ENCODE peak calls at places on chromosomes 4 and X, in six cellular contexts. R is mesendoderm, N is DND-41, K is fibroblast of lung, E is body of pancreas, A is A549. Q is an unnamed sample. For H3K4me1, the result is how much of the 10 kb centered on the place peaks cover.

GRCh38 chrX:132615396-132616131 is 126.7 kb upstream of the MBNL3 start:
- DNase-seq in R (peak), N (peak), K (peak), E (peak), A (no peak), Q (peak)

GRCh38 chr4:1242506-1243450 is 6.2 kb downstream of the CTBP1 start:
- DNase-seq in R (no peak), N (no peak), K (no peak), E (peak), A (no peak), Q (no peak)

GRCh38 chr4:9983211-9983610 is 38.1 kb downstream of the SLC2A9 start:
- DNase-seq in R (no peak), N (no peak), K (no peak), E (no peak), A (no peak), Q (no peak)

GRCh38 chrX:154051210-154051810 is 31.6 kb upstream of the IRAK1 start:
- DNase-seq in R (peak), N (peak), K (peak), E (peak), A (peak), Q (peak)

GRCh38 chr4:57068237-57068981 is 41.8 kb downstream of the IGFBP7 start:
- DNase-seq in R (no peak), N (no peak), K (no peak), E (no peak), A (no peak), Q (no peak)

GRCh38 chr4:7209699-7210098 is 17.4 kb downstream of the SORCS2 start:
- DNase-seq in R (no peak), N (no peak), K (no peak), E (no peak), A (no peak), Q (no peak)

GRCh38 chr4:110088670-110089069 is 109.7 kb downstream of the ELOVL6 start:
- DNase-seq in R (peak), N (peak), K (peak), E (no peak), A (no peak), Q (no peak)

GRCh38 chr4:61440306-61440705 is 240.2 kb downstream of the ADGRL3 start:
- DNase-seq in R (no peak), N (no peak), K (no peak), E (no peak), A (no peak), Q (no peak)

GRCh38 chrX:20680998-20681397 is 414.3 kb upstream of the RPS6KA3 start:
- DNase-seq in R (no peak), N (no peak), K (no peak), E (no peak), A (no peak), Q (no peak)

GRCh38 chrX:10048076-10048475 is 80.9 kb downstream of the CLDN34 start:
- DNase-seq in R (peak), N (no peak), K (no peak), E (no peak), A (no peak), Q (no peak)

GRCh38 chrX:78313526-78313925 is 13.9 kb downstream of the CYSLTR1 start:
- DNase-seq in R (no peak), N (no peak), K (no peak), E (no peak), A (no peak), Q (no peak)

GRCh38 chr4:185710487-185710995 is 101.5 kb downstream of the SORBS2 start:
- DNase-seq in R (no peak), N (no peak), K (no peak), E (peak), A (no peak), Q (no peak)

GRCh38 chr4:172547724-172548123 is 620.9 kb upstream of the GALNT7 start:
- DNase-seq in R (no peak), N (no peak), K (no peak), E (no peak), A (no peak), Q (no peak)

GRCh38 chr4:184814686-184815045 is 11.1 kb downstream of the ACSL1 start:
- DNase-seq in R (no peak), N (no peak), K (no peak), E (no peak), A (no peak), Q (no peak)

GRCh38 chrX:78119521-78120227 is 15.6 kb downstream of the PGK1 start:
- DNase-seq in R (peak), N (no peak), K (no peak), E (no peak), A (no peak), Q (no peak)

GRCh38 chr4:78542373-78542772 is 9.2 kb upstream of the ANXA3 start:
- DNase-seq in R (no peak), N (no peak), K (peak), E (no peak), A (no peak), Q (no peak)

GRCh38 chr4:108978066-108978465 is 215.2 kb upstream of the ETNPPL start:
- DNase-seq in R (no peak), N (no peak), K (no peak), E (no peak), A (no peak), Q (no peak)

GRCh38 chr4:57102050-57102564 is 8.1 kb downstream of the IGFBP7 start:
- DNase-seq in R (no peak), N (no peak), K (peak), E (peak), A (no peak), Q (no peak)

GRCh38 chr4:73417973-73418372 is 13.9 kb downstream of the ALB start:
- DNase-seq in R (peak), N (peak), K (peak), E (no peak), A (no peak), Q (no peak)

GRCh38 chr4:110154586-110154985 is 43.8 kb downstream of the ELOVL6 start:
- DNase-seq in R (no peak), N (no peak), K (no peak), E (no peak), A (no peak), Q (no peak)

GRCh38 chr4:7826176-7826908 is 113.3 kb downstream of the AFAP1 start:
- DNase-seq in R (no peak), N (no peak), K (no peak), E (no peak), A (no peak), Q (no peak)

GRCh38 chr4:155889036-155889793 is 14.3 kb upstream of the TDO2 start:
- DNase-seq in R (no peak), N (no peak), K (peak), E (peak), A (no peak), Q (no peak)

GRCh38 chr4:58209576-58209975 is 1099.4 kb upstream of the IGFBP7 start:
- DNase-seq in R (peak), N (no peak), K (no peak), E (no peak), A (no peak), Q (no peak)

GRCh38 chr4:147860960-147861359 is 129.1 kb downstream of the ARHGAP10 start:
- DNase-seq in R (no peak), N (no peak), K (no peak), E (no peak), A (no peak), Q (no peak)

GRCh38 chr4:185096032-185096653 is 46.9 kb upstream of the SLC25A4 start:
- DNase-seq in R (peak), N (peak), K (peak), E (peak), A (peak), Q (peak)

GRCh38 chr4:37977471-37978452 is 17.6 kb downstream of the PTTG2 start:
- DNase-seq in R (peak), N (peak), K (peak), E (peak), A (peak), Q (peak)

GRCh38 chr4:101349346-101350064 is 2.2 kb upstream of the PPP3CA start:
- DNase-seq in R (no peak), N (no peak), K (peak), E (peak), A (no peak), Q (no peak)

GRCh38 chrX:9566150-9566621 is 101.3 kb downstream of the TBL1X start:
- DNase-seq in R (no peak), N (peak), K (peak), E (peak), A (peak), Q (no peak)

GRCh38 chr4:56844817-56845580 is 23.5 kb upstream of the SPINK2 start:
- DNase-seq in R (peak), N (no peak), K (no peak), E (no peak), A (no peak), Q (no peak)

GRCh38 chr4:3524920-3525319 is 7.3 kb downstream of the LRPAP1 start:
- DNase-seq in R (no peak), N (no peak), K (no peak), E (no peak), A (no peak), Q (no peak)

GRCh38 chr4:101600287-101600686 is 190.2 kb upstream of the BANK1 start:
- DNase-seq in R (peak), N (no peak), K (no peak), E (no peak), A (no peak), Q (no peak)

DNA sequence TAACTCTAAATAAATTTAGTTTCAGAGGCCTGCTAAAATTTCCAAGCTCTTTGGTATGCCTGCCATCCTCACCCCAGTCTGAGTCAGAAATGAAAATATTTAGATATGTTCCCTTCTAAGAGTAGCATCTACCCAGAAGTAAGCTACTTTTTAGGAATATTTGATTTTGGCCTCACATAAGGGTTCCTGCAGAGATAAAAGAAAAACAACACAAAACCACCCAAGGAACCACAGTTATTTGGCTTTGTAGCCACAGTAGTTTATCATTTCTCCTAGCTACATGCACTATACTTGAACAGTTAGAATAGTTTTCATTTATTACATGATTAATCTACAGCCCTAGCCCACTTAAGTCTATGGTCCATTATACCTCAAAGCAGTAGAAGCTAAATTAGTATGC is 192.5 kb upstream of the FAM241A start:
- DNase-seq in R (no peak), N (no peak), K (no peak), E (no peak), A (no peak), Q (no peak)
- H3K27ac ChIP-seq in R (no peak), N (no peak), K (no peak), E (no peak), A (no peak), Q (no peak)

GRCh38 chr4:153207561-153207960 is 3.3 kb downstream of the TRIM2 start:
- DNase-seq in R (peak), N (no peak), K (peak), E (peak), A (peak), Q (no peak)
- H3K4me1 ChIP-seq in R (under half), N (under half), K (under half), E (under half), A (under half), Q (under half)

DNA sequence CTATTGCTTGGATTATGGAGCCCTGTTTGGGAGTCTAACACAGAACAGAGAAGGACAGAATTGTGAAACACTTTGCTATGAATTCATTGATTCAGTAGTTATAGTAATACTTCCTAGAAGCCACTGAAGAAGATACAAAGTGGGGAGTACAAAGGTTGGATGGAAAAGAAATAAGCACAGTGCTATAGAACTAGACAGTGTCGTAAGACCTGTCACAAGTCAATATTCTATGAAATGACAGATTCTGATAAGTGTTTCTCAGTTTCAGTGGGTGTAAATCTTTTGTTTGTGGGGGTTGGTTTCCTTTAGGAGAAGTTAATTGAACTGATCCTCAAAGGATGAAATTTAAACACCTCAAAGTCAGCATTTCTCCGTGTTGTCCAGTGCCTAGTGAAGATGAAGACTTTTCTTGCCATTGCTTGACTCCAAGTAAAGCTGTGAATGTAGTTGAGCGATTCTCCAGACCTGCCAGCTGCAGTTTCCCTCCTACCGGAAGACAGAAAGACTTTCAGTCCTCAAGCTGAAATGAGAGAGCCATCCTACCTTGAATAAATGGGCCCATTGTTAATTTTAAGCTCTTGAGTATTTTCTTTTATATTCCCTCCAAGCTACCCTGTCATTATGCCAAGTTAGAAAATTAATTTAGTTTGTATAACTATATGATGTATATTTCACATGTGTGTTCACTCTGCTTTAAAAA is 7.9 kb downstream of the PDLIM5 start:
- DNase-seq in R (peak), N (no peak), K (no peak), E (no peak), A (no peak), Q (no peak)
- H3K27ac ChIP-seq in R (no peak), N (no peak), K (no peak), E (no peak), A (peak), Q (no peak)

GRCh38 chr4:5928241-5928640 is 35.4 kb upstream of the CRMP1 start:
- DNase-seq in R (peak), N (no peak), K (no peak), E (no peak), A (no peak), Q (no peak)
- H3K4me1 ChIP-seq in R (under half), N (under half), K (under half), E (under half), A (under half), Q (under half)

GRCh38 chr4:85740431-85740861 is 265.5 kb downstream of the ARHGAP24 start:
- DNase-seq in R (no peak), N (no peak), K (peak), E (no peak), A (no peak), Q (no peak)
- H3K27ac ChIP-seq in R (no peak), N (no peak), K (no peak), E (peak), A (peak), Q (no peak)

GRCh38 chr4:48112017-48112667 is 21.9 kb downstream of the TXK start:
- DNase-seq in R (peak), N (no peak), K (no peak), E (no peak), A (no peak), Q (no peak)

GRCh38 chr4:48114396-48114795 is 19.7 kb downstream of the TXK start:
- DNase-seq in R (no peak), N (no peak), K (no peak), E (no peak), A (no peak), Q (no peak)

GRCh38 chr4:48120132-48120531 is 13.9 kb downstream of the TXK start:
- DNase-seq in R (no peak), N (no peak), K (no peak), E (no peak), A (no peak), Q (no peak)

GRCh38 chr4:48118081-48118480 is 16.0 kb downstream of the TXK start:
- DNase-seq in R (no peak), N (no peak), K (no peak), E (no peak), A (no peak), Q (no peak)

DNA sequence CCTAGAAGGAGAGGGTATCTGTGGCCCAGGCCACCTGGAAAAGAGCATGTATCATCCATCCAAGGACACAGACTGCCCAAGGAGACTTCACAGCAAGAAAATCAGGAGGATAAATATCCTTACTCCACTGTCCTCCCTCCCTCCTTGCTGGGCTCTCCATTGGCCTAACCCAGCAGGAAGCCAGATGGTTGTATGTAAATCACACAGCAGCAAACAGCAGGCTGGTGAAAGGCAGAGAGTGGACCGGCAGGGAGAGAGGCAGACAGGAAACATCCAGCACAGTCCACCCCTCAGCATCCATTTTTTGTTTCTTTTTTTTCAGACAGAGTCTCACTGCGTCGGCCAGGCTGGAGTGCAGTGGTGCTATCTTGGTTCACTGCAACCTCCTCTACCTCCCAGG is 17.5 kb downstream of the TXK start:
- DNase-seq in R (peak), N (no peak), K (no peak), E (no peak), A (no peak), Q (no peak)
- H3K4me1 ChIP-seq in R (under half), N (under half), K (under half), E (under half), A (under half), Q (half or more)

GRCh38 chr4:169899295-169899694 is 126.9 kb downstream of the MFAP3L start:
- DNase-seq in R (peak), N (no peak), K (no peak), E (no peak), A (no peak), Q (no peak)
- H3K27ac ChIP-seq in R (no peak), N (no peak), K (no peak), E (no peak), A (no peak), Q (no peak)